ENCODE peak calls at places on chromosomes 6 and 20, in four cellular contexts. One of them, this sample, is unnamed.

GRCh38 chr6:6775074-6775473 is 186.6 kb downstream of the LY86 start:
- DNase-seq in pancreas: no peak
- DNase-seq in stimulated activated CD8-positive, alpha-beta memory T cell treated with anti-CD3 and anti-CD28 coated beads, Interleukin-15, amount 100 ng/mL, for 4 hours: no peak
- DNase-seq in SJSA1: no peak
- DNase-seq in this sample: no peak

GRCh38 chr6:11830105-11830504 is 51.5 kb upstream of the ADTRP start:
- DNase-seq in pancreas: peak
- DNase-seq in SJSA1: no peak
- DNase-seq in stimulated activated CD8-positive, alpha-beta memory T cell treated with anti-CD3 and anti-CD28 coated beads, Interleukin-15, amount 100 ng/mL, for 4 hours: no peak
- DNase-seq in this sample: no peak

GRCh38 chr6:140486468-140487361 is 1112.3 kb upstream of the CITED2 start:
- DNase-seq in SJSA1: no peak
- DNase-seq in stimulated activated CD8-positive, alpha-beta memory T cell treated with anti-CD3 and anti-CD28 coated beads, Interleukin-15, amount 100 ng/mL, for 4 hours: no peak
- DNase-seq in pancreas: no peak
- DNase-seq in this sample: no peak

GRCh38 chr6:98769546-98769945 is 64.8 kb upstream of the POU3F2 start:
- DNase-seq in SJSA1: no peak
- DNase-seq in stimulated activated CD8-positive, alpha-beta memory T cell treated with anti-CD3 and anti-CD28 coated beads, Interleukin-15, amount 100 ng/mL, for 4 hours: no peak
- DNase-seq in pancreas: no peak
- DNase-seq in this sample: no peak

GRCh38 chr6:20833881-20834515 is 299.7 kb downstream of the CDKAL1 start:
- DNase-seq in SJSA1: no peak
- DNase-seq in pancreas: no peak
- DNase-seq in stimulated activated CD8-positive, alpha-beta memory T cell treated with anti-CD3 and anti-CD28 coated beads, Interleukin-15, amount 100 ng/mL, for 4 hours: no peak
- DNase-seq in this sample: no peak

GRCh38 chr6:91132461-91132860 is 545.6 kb upstream of the MAP3K7 start:
- DNase-seq in SJSA1: no peak
- DNase-seq in stimulated activated CD8-positive, alpha-beta memory T cell treated with anti-CD3 and anti-CD28 coated beads, Interleukin-15, amount 100 ng/mL, for 4 hours: no peak
- DNase-seq in pancreas: no peak
- DNase-seq in this sample: no peak

GRCh38 chr20:11255860-11256259 is 582.1 kb upstream of the JAG1 start:
- DNase-seq in pancreas: no peak
- DNase-seq in stimulated activated CD8-positive, alpha-beta memory T cell treated with anti-CD3 and anti-CD28 coated beads, Interleukin-15, amount 100 ng/mL, for 4 hours: no peak
- DNase-seq in SJSA1: no peak
- DNase-seq in this sample: no peak

GRCh38 chr6:43185391-43185790 is 3.4 kb downstream of the CUL9 start:
- DNase-seq in SJSA1: no peak
- DNase-seq in pancreas: no peak
- DNase-seq in stimulated activated CD8-positive, alpha-beta memory T cell treated with anti-CD3 and anti-CD28 coated beads, Interleukin-15, amount 100 ng/mL, for 4 hours: no peak
- DNase-seq in this sample: no peak

GRCh38 chr20:4569092-4569491 is 152.6 kb upstream of the PRND start:
- DNase-seq in stimulated activated CD8-positive, alpha-beta memory T cell treated with anti-CD3 and anti-CD28 coated beads, Interleukin-15, amount 100 ng/mL, for 4 hours: no peak
- DNase-seq in SJSA1: no peak
- DNase-seq in pancreas: no peak
- DNase-seq in this sample: no peak

GRCh38 chr20:62488470-62488869 is 12.7 kb upstream of the GATA5 start:
- DNase-seq in stimulated activated CD8-positive, alpha-beta memory T cell treated with anti-CD3 and anti-CD28 coated beads, Interleukin-15, amount 100 ng/mL, for 4 hours: no peak
- DNase-seq in SJSA1: no peak
- DNase-seq in pancreas: no peak
- DNase-seq in this sample: no peak

GRCh38 chr6:44335631-44336030 is 6.8 kb upstream of the SPATS1 start:
- DNase-seq in stimulated activated CD8-positive, alpha-beta memory T cell treated with anti-CD3 and anti-CD28 coated beads, Interleukin-15, amount 100 ng/mL, for 4 hours: no peak
- DNase-seq in pancreas: no peak
- DNase-seq in SJSA1: no peak
- DNase-seq in this sample: no peak

GRCh38 chr6:134908906-134909516 is 40.9 kb downstream of the ALDH8A1 start:
- DNase-seq in SJSA1: peak
- DNase-seq in stimulated activated CD8-positive, alpha-beta memory T cell treated with anti-CD3 and anti-CD28 coated beads, Interleukin-15, amount 100 ng/mL, for 4 hours: no peak
- DNase-seq in pancreas: peak
- DNase-seq in this sample: peak

GRCh38 chr6:6801635-6802218 is 213.2 kb downstream of the LY86 start:
- DNase-seq in stimulated activated CD8-positive, alpha-beta memory T cell treated with anti-CD3 and anti-CD28 coated beads, Interleukin-15, amount 100 ng/mL, for 4 hours: no peak
- DNase-seq in pancreas: no peak
- DNase-seq in SJSA1: no peak
- DNase-seq in this sample: no peak

GRCh38 chr20:31678389-31679356 is 41.0 kb downstream of the COX4I2 start:
- DNase-seq in stimulated activated CD8-positive, alpha-beta memory T cell treated with anti-CD3 and anti-CD28 coated beads, Interleukin-15, amount 100 ng/mL, for 4 hours: no peak
- DNase-seq in pancreas: no peak
- DNase-seq in SJSA1: no peak
- DNase-seq in this sample: no peak

GRCh38 chr6:35468980-35469710 is 944 bp downstream of the RPL10A start:
- DNase-seq in SJSA1: no peak
- DNase-seq in stimulated activated CD8-positive, alpha-beta memory T cell treated with anti-CD3 and anti-CD28 coated beads, Interleukin-15, amount 100 ng/mL, for 4 hours: no peak
- DNase-seq in pancreas: peak
- DNase-seq in this sample: no peak

GRCh38 chr20:46767127-46767761 is 57.8 kb downstream of the SLC2A10 start:
- DNase-seq in pancreas: no peak
- DNase-seq in SJSA1: no peak
- DNase-seq in stimulated activated CD8-positive, alpha-beta memory T cell treated with anti-CD3 and anti-CD28 coated beads, Interleukin-15, amount 100 ng/mL, for 4 hours: no peak
- DNase-seq in this sample: peak

GRCh38 chr6:108735991-108736345 is 112.3 kb upstream of the ARMC2 start:
- DNase-seq in SJSA1: no peak
- DNase-seq in pancreas: no peak
- DNase-seq in stimulated activated CD8-positive, alpha-beta memory T cell treated with anti-CD3 and anti-CD28 coated beads, Interleukin-15, amount 100 ng/mL, for 4 hours: no peak
- DNase-seq in this sample: no peak

GRCh38 chr6:10520468-10520867 is 683 bp upstream of the GCNT2 start:
- DNase-seq in pancreas: no peak
- DNase-seq in SJSA1: no peak
- DNase-seq in stimulated activated CD8-positive, alpha-beta memory T cell treated with anti-CD3 and anti-CD28 coated beads, Interleukin-15, amount 100 ng/mL, for 4 hours: no peak
- DNase-seq in this sample: no peak

GRCh38 chr6:148869589-148869988 is 122.8 kb downstream of the UST start:
- DNase-seq in SJSA1: peak
- DNase-seq in pancreas: no peak
- DNase-seq in stimulated activated CD8-positive, alpha-beta memory T cell treated with anti-CD3 and anti-CD28 coated beads, Interleukin-15, amount 100 ng/mL, for 4 hours: no peak
- DNase-seq in this sample: no peak

GRCh38 chr20:57884956-57885355 is 175.1 kb upstream of the PMEPA1 start:
- DNase-seq in SJSA1: no peak
- DNase-seq in pancreas: no peak
- DNase-seq in stimulated activated CD8-positive, alpha-beta memory T cell treated with anti-CD3 and anti-CD28 coated beads, Interleukin-15, amount 100 ng/mL, for 4 hours: no peak
- DNase-seq in this sample: no peak

GRCh38 chr6:16055852-16056251 is 73.0 kb upstream of the MYLIP start:
- DNase-seq in stimulated activated CD8-positive, alpha-beta memory T cell treated with anti-CD3 and anti-CD28 coated beads, Interleukin-15, amount 100 ng/mL, for 4 hours: no peak
- DNase-seq in pancreas: no peak
- DNase-seq in SJSA1: no peak
- DNase-seq in this sample: no peak

GRCh38 chr6:85127179-85127498 is 322.7 kb upstream of the NT5E start:
- DNase-seq in SJSA1: no peak
- DNase-seq in stimulated activated CD8-positive, alpha-beta memory T cell treated with anti-CD3 and anti-CD28 coated beads, Interleukin-15, amount 100 ng/mL, for 4 hours: no peak
- DNase-seq in pancreas: no peak
- DNase-seq in this sample: no peak

GRCh38 chr6:104705095-104705707 is 154.5 kb downstream of the HACE1 start:
- DNase-seq in SJSA1: no peak
- DNase-seq in pancreas: no peak
- DNase-seq in stimulated activated CD8-positive, alpha-beta memory T cell treated with anti-CD3 and anti-CD28 coated beads, Interleukin-15, amount 100 ng/mL, for 4 hours: peak
- DNase-seq in this sample: no peak

GRCh38 chr6:98827295-98828159 is 6.8 kb upstream of the POU3F2 start:
- DNase-seq in pancreas: no peak
- DNase-seq in stimulated activated CD8-positive, alpha-beta memory T cell treated with anti-CD3 and anti-CD28 coated beads, Interleukin-15, amount 100 ng/mL, for 4 hours: no peak
- DNase-seq in SJSA1: no peak
- DNase-seq in this sample: no peak

GRCh38 chr20:19783966-19784401 is 25.9 kb downstream of the RIN2 start:
- DNase-seq in stimulated activated CD8-positive, alpha-beta memory T cell treated with anti-CD3 and anti-CD28 coated beads, Interleukin-15, amount 100 ng/mL, for 4 hours: no peak
- DNase-seq in pancreas: no peak
- DNase-seq in SJSA1: peak
- DNase-seq in this sample: peak

GRCh38 chr20:22862645-22863230 is 172.4 kb upstream of the SSTR4 start:
- DNase-seq in pancreas: no peak
- DNase-seq in stimulated activated CD8-positive, alpha-beta memory T cell treated with anti-CD3 and anti-CD28 coated beads, Interleukin-15, amount 100 ng/mL, for 4 hours: no peak
- DNase-seq in SJSA1: no peak
- DNase-seq in this sample: no peak

GRCh38 chr20:57650756-57651483 is 30.7 kb upstream of the ZBP1 start:
- DNase-seq in pancreas: no peak
- DNase-seq in SJSA1: peak
- DNase-seq in stimulated activated CD8-positive, alpha-beta memory T cell treated with anti-CD3 and anti-CD28 coated beads, Interleukin-15, amount 100 ng/mL, for 4 hours: no peak
- DNase-seq in this sample: no peak

GRCh38 chr6:129683606-129684322 is 26.2 kb downstream of the ARHGAP18 start:
- DNase-seq in stimulated activated CD8-positive, alpha-beta memory T cell treated with anti-CD3 and anti-CD28 coated beads, Interleukin-15, amount 100 ng/mL, for 4 hours: peak
- DNase-seq in SJSA1: peak
- DNase-seq in pancreas: peak
- DNase-seq in this sample: peak

GRCh38 chr6:21402368-21402767 is 191.2 kb upstream of the SOX4 start:
- DNase-seq in stimulated activated CD8-positive, alpha-beta memory T cell treated with anti-CD3 and anti-CD28 coated beads, Interleukin-15, amount 100 ng/mL, for 4 hours: no peak
- DNase-seq in SJSA1: no peak
- DNase-seq in pancreas: no peak
- DNase-seq in this sample: no peak

This sample was measured in right lobe of liver.